ENCODE peak calls at places on chromosomes 3 and 15, in nine cellular contexts. O, B, T, H, L, I, Y, N and F are unnamed samples.
A peak's percentile ranks its signal among the peaks of the same experiment; 100 is the strongest.

GRCh38 chr3:20700702-20701101 is 514.7 kb upstream of the SGO1 start:
- DNase-seq in O (no peak), B (no peak), T (no peak), H (no peak), L (no peak), I (no peak), Y (no peak), N (no peak), F (peak; percentile 38)

GRCh38 chr15:78830514-78831228 is 19.4 kb upstream of the ADAMTS7 start:
- DNase-seq in O (no peak), B (no peak), T (no peak), H (no peak), L (no peak), I (no peak), Y (no peak), N (no peak), F (no peak)

GRCh38 chr3:124592658-124593441 is 137.4 kb upstream of the UMPS start:
- DNase-seq in O (no peak), B (peak; percentile 59), T (no peak), H (no peak), L (no peak), I (no peak), Y (no peak), N (no peak), F (no peak)

GRCh38 chr3:9074079-9074478 is 110.8 kb upstream of the RAD18 start:
- DNase-seq in O (no peak), B (no peak), T (no peak), H (no peak), L (peak; percentile 47), I (no peak), Y (no peak), N (no peak), F (no peak)

GRCh38 chr3:172082820-172083513 is 43.6 kb downstream of the FNDC3B start:
- DNase-seq in O (no peak), B (no peak), T (no peak), H (no peak), L (no peak), I (no peak), Y (no peak), N (no peak), F (no peak)

GRCh38 chr15:89374116-89375004 is 39.7 kb upstream of the POLG start:
- DNase-seq in O (no peak), B (no peak), T (no peak), H (no peak), L (no peak), I (no peak), Y (no peak), N (no peak), F (no peak)

GRCh38 chr3:172098698-172099494 is 59.5 kb downstream of the FNDC3B start:
- DNase-seq in O (no peak), B (no peak), T (no peak), H (no peak), L (no peak), I (no peak), Y (peak; percentile 18), N (no peak), F (no peak)

GRCh38 chr3:106589306-106589942 is 720.6 kb upstream of the CBLB start:
- DNase-seq in O (no peak), B (no peak), T (no peak), H (no peak), L (no peak), I (no peak), Y (no peak), N (no peak), F (no peak)

GRCh38 chr3:184540777-184541681 is 20.6 kb upstream of the EPHB3 start:
- DNase-seq in O (no peak), B (peak; percentile 87), T (peak; percentile 37), H (peak; percentile 68), L (peak; percentile 30), I (peak; percentile 81), Y (peak; percentile 95), N (no peak), F (peak; percentile 30)

GRCh38 chr3:104198136-104198535 is 1168.6 kb upstream of the ALCAM start:
- DNase-seq in O (no peak), B (no peak), T (no peak), H (no peak), L (peak; percentile 75), I (no peak), Y (no peak), N (no peak), F (no peak)